ENCODE peak calls at places on chromosomes 1 and 21, in five cellular contexts. C is neural progenitor cell, R is PC-9, I is GM23338, Y is mammary epithelial cell. W is an unnamed sample. For H3K36me3, the result is how much of the 10 kb centered on the place peaks cover.

GRCh38 chr1:192795913-192796312 is 12.9 kb upstream of the RGS2 start:
- DNase-seq in C (no peak), R (no peak), I (no peak), Y (no peak), W (no peak)

GRCh38 chr1:197924516-197925123 is 7.4 kb downstream of the LHX9 start:
- DNase-seq in C (peak), R (no peak), I (peak), Y (no peak), W (no peak)

GRCh38 chr1:87064981-87065380 is 150.5 kb downstream of the HS2ST1 start:
- DNase-seq in C (no peak), R (no peak), I (no peak), Y (no peak), W (no peak)

GRCh38 chr1:58465825-58466617 is 80.5 kb downstream of the OMA1 start:
- DNase-seq in C (no peak), R (no peak), I (peak), Y (peak), W (no peak)

GRCh38 chr1:184387871-184388670 is 1.2 kb downstream of the C1orf21 start:
- DNase-seq in C (no peak), R (peak), I (peak), Y (peak), W (no peak)

GRCh38 chr21:31098576-31099005 is 60.3 kb upstream of the KRTAP19-8 start:
- DNase-seq in C (peak), R (no peak), I (peak), Y (peak), W (peak)

GRCh38 chr1:70874063-70874462 is 173.6 kb downstream of the PTGER3 start:
- DNase-seq in C (no peak), R (no peak), I (peak), Y (no peak), W (no peak)

GRCh38 chr21:37793660-37794059 is 122.6 kb downstream of the KCNJ6 start:
- DNase-seq in C (no peak), R (no peak), I (no peak), Y (no peak), W (no peak)

GRCh38 chr1:45954401-45954847 is 151.0 kb downstream of the MAST2 start:
- DNase-seq in C (peak), R (peak), I (no peak), Y (peak), W (no peak)

GRCh38 chr1:193479187-193479586 is 292.8 kb upstream of the B3GALT2 start:
- DNase-seq in C (no peak), R (no peak), I (no peak), Y (no peak), W (no peak)

GRCh38 chr1:3707298-3707938 is 44.8 kb upstream of the CCDC27 start:
- DNase-seq in C (peak), R (no peak), I (peak), Y (no peak), W (no peak)

GRCh38 chr1:115341948-115342347 is 3.9 kb upstream of the NGF start:
- DNase-seq in C (peak), R (no peak), I (no peak), Y (no peak), W (no peak)

GRCh38 chr1:67578397-67579020 is 106.5 kb upstream of the GADD45A start:
- DNase-seq in C (no peak), R (no peak), I (no peak), Y (no peak), W (no peak)

GRCh38 chr1:229888561-229889001 is 178.5 kb upstream of the GALNT2 start:
- DNase-seq in C (no peak), R (no peak), I (no peak), Y (no peak), W (no peak)

GRCh38 chr1:27403065-27403726 is 10.8 kb downstream of the GPR3 start:
- DNase-seq in C (peak), R (no peak), I (peak), Y (no peak), W (no peak)

GRCh38 chr1:230424440-230425251 is 1.5 kb downstream of the PGBD5 start:
- DNase-seq in C (peak), R (no peak), I (peak), Y (no peak), W (no peak)

GRCh38 chr1:58162952-58163550 is 383.5 kb downstream of the OMA1 start:
- DNase-seq in C (peak), R (peak), I (peak), Y (peak), W (peak)

DNA sequence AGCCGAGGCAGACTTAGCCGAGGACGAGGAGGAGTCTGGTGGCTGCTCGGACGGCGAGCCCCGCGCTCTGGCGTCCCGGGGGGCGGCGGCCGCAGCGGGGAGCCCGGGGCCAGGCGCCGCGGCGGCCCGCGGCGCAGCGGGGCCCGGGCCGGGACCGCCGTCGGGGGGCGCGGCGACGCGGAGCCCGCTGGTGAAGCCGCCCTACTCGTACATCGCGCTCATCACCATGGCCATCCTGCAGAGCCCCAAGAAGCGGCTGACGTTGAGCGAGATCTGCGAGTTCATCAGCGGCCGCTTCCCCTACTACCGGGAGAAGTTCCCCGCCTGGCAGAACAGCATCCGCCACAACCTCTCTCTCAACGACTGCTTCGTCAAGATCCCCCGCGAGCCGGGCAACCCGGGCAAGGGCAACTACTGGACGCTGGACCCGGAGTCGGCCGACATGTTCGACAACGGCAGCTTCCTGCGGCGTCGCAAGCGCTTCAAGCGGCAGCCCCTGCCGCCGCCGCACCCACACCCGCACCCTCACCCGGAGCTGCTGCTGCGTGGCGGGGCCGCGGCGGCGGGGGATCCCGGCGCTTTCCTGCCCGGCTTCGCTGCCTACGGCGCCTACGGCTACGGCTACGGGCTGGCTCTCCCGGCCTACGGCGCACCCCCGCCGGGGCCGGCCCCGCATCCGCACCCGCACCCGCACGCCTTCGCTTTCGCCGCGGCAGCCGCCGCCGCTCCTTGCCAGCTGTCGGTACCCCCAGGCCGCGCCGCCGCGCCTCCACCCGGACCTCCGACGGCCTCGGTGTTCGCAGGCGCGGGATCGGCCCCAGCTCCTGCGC is 692 bp downstream of the FOXD2 start:
- DNase-seq in C (peak), R (no peak), I (peak), Y (no peak), W (no peak)
- TF ChIP-seq EZH2 in C (peak), R (no peak), I (peak), Y (peak), W (no peak)

GRCh38 chr1:41420351-41420750 is 59.1 kb downstream of the FOXO6 start:
- DNase-seq in C (no peak), R (no peak), I (no peak), Y (no peak), W (no peak)
- H3K27ac ChIP-seq in C (no peak), R (no peak), I (no peak), Y (no peak), W (no peak)

GRCh38 chr21:34882719-34883131 is 166.4 kb downstream of the RUNX1 start:
- DNase-seq in C (no peak), R (no peak), I (no peak), Y (no peak), W (no peak)
- H3K36me3 ChIP-seq in C (under half), R (under half), I (under half), Y (under half), W (under half)

GRCh38 chr1:164651378-164651951 is 92.5 kb downstream of the PBX1 start:
- DNase-seq in C (no peak), R (peak), I (no peak), Y (no peak), W (no peak)
- TF ChIP-seq EZH2 in C (no peak), R (no peak), I (no peak), Y (no peak), W (no peak)

GRCh38 chr1:200908158-200908868 is 13.6 kb downstream of the INAVA start:
- DNase-seq in C (no peak), R (no peak), I (no peak), Y (no peak), W (no peak)
- H3K27ac ChIP-seq in C (no peak), R (no peak), I (no peak), Y (no peak), W (no peak)